ENCODE peak calls at places on chromosomes 5 and 9, in six cellular contexts. I is neural progenitor cell, C is lower leg skin, U is cardiac fibroblast, O is ovary, P is foreskin keratinocyte. D is an unnamed sample.

GRCh38 chr5:72109625-72110024 is 2.4 kb downstream of the MAP1B start:
- DNase-seq in I (peak; percentile 50), C (no peak), U (peak; percentile 39), O (no peak), P (no peak), D (no peak)

GRCh38 chr5:141814064-141814982 is 63.9 kb downstream of the PCDH1 start:
- DNase-seq in I (peak; percentile 82), C (no peak), U (peak; percentile 27), O (no peak), P (no peak), D (peak; percentile 55)

GRCh38 chr9:76322810-76323209 is 71.4 kb downstream of the RFK start:
- DNase-seq in I (no peak), C (no peak), U (no peak), O (no peak), P (no peak), D (no peak)

GRCh38 chr5:178215263-178216002 is 11.1 kb downstream of the HNRNPAB start:
- DNase-seq in I (no peak), C (no peak), U (no peak), O (no peak), P (no peak), D (no peak)

GRCh38 chr5:58961631-58962280 is 378.9 kb downstream of the RAB3C start:
- DNase-seq in I (no peak), C (no peak), U (no peak), O (no peak), P (no peak), D (no peak)

GRCh38 chr5:178216088-178216534 is 11.8 kb downstream of the HNRNPAB start:
- DNase-seq in I (no peak), C (no peak), U (no peak), O (no peak), P (no peak), D (no peak)

GRCh38 chr9:16119261-16119660 is 566.4 kb downstream of the CCDC171 start:
- DNase-seq in I (no peak), C (no peak), U (no peak), O (no peak), P (no peak), D (no peak)

GRCh38 chr9:137129089-137129455 is 9.9 kb upstream of the GRIN1 start:
- DNase-seq in I (peak; percentile 46), C (no peak), U (peak; percentile 34), O (no peak), P (no peak), D (no peak)

GRCh38 chr5:141992349-141992963 is 20.4 kb downstream of the GNPDA1 start:
- DNase-seq in I (peak; percentile 77), C (peak; percentile 69), U (peak; percentile 74), O (peak; percentile 61), P (no peak), D (peak; percentile 93)

GRCh38 chr5:97046270-97046982 is 96.0 kb downstream of the LIX1 start:
- DNase-seq in I (no peak), C (no peak), U (peak; percentile 15), O (no peak), P (peak; percentile 28), D (no peak)

GRCh38 chr5:134246771-134247329 is 21.0 kb upstream of the PPP2CA start:
- DNase-seq in I (no peak), C (no peak), U (no peak), O (no peak), P (peak; percentile 62), D (no peak)

GRCh38 chr9:17013010-17013409 is 121.8 kb upstream of the CNTLN start:
- DNase-seq in I (no peak), C (no peak), U (no peak), O (no peak), P (peak; percentile 97), D (no peak)

GRCh38 chr5:128085413-128085812 is 1.8 kb downstream of the SLC12A2 start:
- DNase-seq in I (no peak), C (no peak), U (no peak), O (no peak), P (no peak), D (no peak)

GRCh38 chr5:170719551-170719950 is 64.0 kb upstream of the GABRP start:
- DNase-seq in I (no peak), C (no peak), U (no peak), O (no peak), P (no peak), D (no peak)

GRCh38 chr5:74576941-74577456 is 63.5 kb downstream of the ENC1 start:
- DNase-seq in I (no peak), C (no peak), U (peak; percentile 66), O (no peak), P (peak; percentile 17), D (no peak)

GRCh38 chr5:174535691-174536090 is 188.7 kb upstream of the MSX2 start:
- DNase-seq in I (peak; percentile 74), C (no peak), U (peak; percentile 11), O (no peak), P (peak; percentile 98), D (no peak)

GRCh38 chr9:101601904-101602765 is 7.4 kb upstream of the PPP3R2 start:
- DNase-seq in I (peak; percentile 72), C (no peak), U (peak; percentile 60), O (no peak), P (peak; percentile 42), D (no peak)

GRCh38 chr5:180080670-180081280 is 9.2 kb upstream of the RNF130 start:
- DNase-seq in I (no peak), C (no peak), U (no peak), O (no peak), P (no peak), D (no peak)

GRCh38 chr5:37730896-37731455 is 108.9 kb downstream of the GDNF start:
- DNase-seq in I (no peak), C (no peak), U (no peak), O (no peak), P (no peak), D (no peak)

GRCh38 chr9:121958530-121958929 is 134.6 kb downstream of the TTLL11 start:
- DNase-seq in I (no peak), C (no peak), U (no peak), O (no peak), P (peak; percentile 48), D (no peak)

GRCh38 chr9:36470891-36471290 is 70.8 kb upstream of the RNF38 start:
- DNase-seq in I (no peak), C (peak; percentile 43), U (peak; percentile 72), O (peak; percentile 43), P (peak; percentile 61), D (no peak)

GRCh38 chr5:65588694-65589093 is 25.6 kb downstream of the PPWD1 start:
- DNase-seq in I (no peak), C (no peak), U (no peak), O (no peak), P (no peak), D (no peak)
- TF ChIP-seq CTCF in I (peak; percentile 7), C (no peak), U (peak; percentile 14), O (no peak), P (peak; percentile 31), D (no peak)

GRCh38 chr9:119020284-119020683 is 349.0 kb downstream of the BRINP1 start:
- DNase-seq in I (no peak), C (no peak), U (no peak), O (no peak), P (no peak), D (no peak)
- TF ChIP-seq CTCF in I (no peak), C (no peak), U (no peak), O (no peak), P (no peak), D (no peak)

GRCh38 chr5:78763659-78764189 is 115.2 kb upstream of the LHFPL2 start:
- DNase-seq in I (no peak), C (no peak), U (no peak), O (no peak), P (no peak), D (no peak)

GRCh38 chr5:78761831-78762230 is 113.3 kb upstream of the LHFPL2 start:
- DNase-seq in I (no peak), C (no peak), U (no peak), O (no peak), P (no peak), D (no peak)

GRCh38 chr5:78758169-78758839 is 109.7 kb upstream of the LHFPL2 start:
- DNase-seq in I (no peak), C (no peak), U (no peak), O (no peak), P (no peak), D (no peak)

GRCh38 chr5:78757269-78758053 is 108.9 kb upstream of the LHFPL2 start:
- DNase-seq in I (no peak), C (no peak), U (peak; percentile 67), O (peak; percentile 16), P (no peak), D (no peak)

GRCh38 chr5:78760411-78761169 is 112.0 kb upstream of the LHFPL2 start:
- DNase-seq in I (no peak), C (no peak), U (no peak), O (no peak), P (no peak), D (no peak)
- TF ChIP-seq CTCF in I (peak; percentile 34), C (no peak), U (peak; percentile 39), O (no peak), P (peak; percentile 43), D (no peak)

GRCh38 chr5:159049844-159050318 is 49.8 kb downstream of the EBF1 start:
- DNase-seq in I (no peak), C (no peak), U (peak; percentile 81), O (peak; percentile 22), P (peak; percentile 6), D (no peak)
- TF ChIP-seq CTCF in I (peak; percentile 31), C (no peak), U (peak; percentile 56), O (peak; percentile 76), P (peak; percentile 52), D (no peak)

GRCh38 chr9:120711354-120711753 is 2.9 kb downstream of the MEGF9 start:
- DNase-seq in I (no peak), C (no peak), U (no peak), O (no peak), P (no peak), D (no peak)
- TF ChIP-seq CTCF in I (no peak), C (no peak), U (no peak), O (no peak), P (peak; percentile 20), D (no peak)